ENCODE peak calls at places on chromosomes 13 and 19, in seven cellular contexts. Z, S, B, Y, C, R and G are unnamed samples.

GRCh38 chr19:48754950-48755645 is at the start of gene FGF21:
- DNase-seq in B (no peak), C (no peak), Y (no peak), Z (no peak), R (no peak), S (no peak), G (no peak)

GRCh38 chr13:27182844-27183497 is 11.4 kb upstream of the USP12 start:
- DNase-seq in R (no peak), B (no peak), Y (peak), Z (no peak), S (peak), C (no peak), G (no peak)

GRCh38 chr13:53694814-53695533 is 666.4 kb downstream of the OLFM4 start:
- DNase-seq in Y (no peak), S (no peak), B (no peak), C (no peak), Z (no peak), R (no peak), G (no peak)

GRCh38 chr13:26508885-26509284 is 48.6 kb upstream of the WASF3 start:
- DNase-seq in B (no peak), Z (no peak), S (no peak), R (no peak), C (no peak), Y (peak), G (no peak)

GRCh38 chr19:1026189-1027019 is at the start of gene CNN2:
- DNase-seq in C (peak), Y (peak), B (peak), R (no peak), S (peak), Z (peak), G (peak)

GRCh38 chr19:48728882-48729645 is 9.5 kb upstream of the MAMSTR start:
- DNase-seq in C (no peak), R (no peak), S (no peak), Y (no peak), B (no peak), Z (no peak), G (no peak)

GRCh38 chr13:20940083-20940482 is 37.5 kb upstream of the XPO4 start:
- DNase-seq in B (no peak), Y (peak), R (no peak), S (no peak), C (no peak), Z (no peak), G (no peak)

GRCh38 chr19:45800009-45800553 is 7.4 kb upstream of the DMWD start:
- DNase-seq in R (no peak), Z (no peak), B (no peak), S (no peak), C (no peak), Y (peak), G (no peak)

GRCh38 chr13:47298506-47298905 is 401.7 kb upstream of the HTR2A start:
- DNase-seq in R (no peak), C (no peak), S (no peak), Z (no peak), B (no peak), Y (peak), G (no peak)

GRCh38 chr13:108957369-108958012 is 328.1 kb downstream of the MYO16 start:
- DNase-seq in S (no peak), C (no peak), Z (no peak), Y (peak), B (no peak), R (no peak), G (no peak)

GRCh38 chr19:4987692-4988370 is 18.9 kb downstream of the KDM4B start:
- DNase-seq in R (no peak), C (no peak), S (no peak), Z (no peak), B (no peak), Y (no peak), G (no peak)